ENCODE peak calls at places on chromosomes 11 and 22, in eight cellular contexts. M is dorsolateral prefrontal cortex; T is activated CD4-positive, alpha-beta T cell treated with anti-CD3 and anti-CD28 coated beads, Interleukin-2, amount 50 U/mL, for 24 hours; Y is stimulated activated CD4-positive, alpha-beta T cell treated with anti-CD3 and anti-CD28 coated beads, Interleukin-15, amount 100 ng/mL, for 48 hours; L is activated T-cell treated with anti-CD3 and anti-CD28 coated beads, Interleukin-2, amount 50 U/mL, for 72 hours; C is brain microvascular endothelial cell; H is HL-60; V is AG10803. S is an unnamed sample.

GRCh38 chr22:29022101-29022817 is 39.4 kb downstream of the C22orf31 start:
- DNase-seq in M (no peak), T (no peak), Y (no peak), L (no peak), C (no peak), H (no peak), V (no peak), S (no peak)

GRCh38 chr22:41021039-41021654 is 70.0 kb downstream of the RBX1 start:
- DNase-seq in M (no peak), T (no peak), Y (no peak), L (peak), C (no peak), H (no peak), V (no peak), S (no peak)

GRCh38 chr11:22341582-22341919 is 3.4 kb downstream of the SLC17A6 start:
- DNase-seq in M (no peak), T (no peak), Y (no peak), L (no peak), C (no peak), H (no peak), V (no peak), S (no peak)

GRCh38 chr22:18999416-18999815 is 63.3 kb upstream of the PRODH start:
- DNase-seq in M (no peak), T (no peak), Y (no peak), L (no peak), C (no peak), H (no peak), V (no peak), S (no peak)

GRCh38 chr22:47626428-47627390 is 864.3 kb downstream of the TBC1D22A start:
- DNase-seq in M (no peak), T (no peak), Y (no peak), L (no peak), C (no peak), H (no peak), V (no peak), S (no peak)

GRCh38 chr22:38870312-38870741 is 1.7 kb downstream of the CBX6 start:
- DNase-seq in M (peak), T (peak), Y (peak), L (peak), C (peak), H (peak), V (peak), S (peak)

GRCh38 chr11:119306373-119306890 is 10.5 kb downstream of the MCAM start:
- DNase-seq in M (no peak), T (peak), Y (no peak), L (peak), C (peak), H (no peak), V (peak), S (no peak)

GRCh38 chr22:33461698-33462434 is 403.7 kb upstream of the SYN3 start:
- DNase-seq in M (no peak), T (no peak), Y (no peak), L (no peak), C (no peak), H (no peak), V (no peak), S (no peak)

GRCh38 chr22:26845016-26845728 is 187.8 kb downstream of the MIAT start:
- DNase-seq in M (peak), T (no peak), Y (no peak), L (no peak), C (no peak), H (no peak), V (no peak), S (no peak)

S was measured in A172.